ENCODE peak calls at places on chromosomes 3 and 15, in ten cellular contexts. Z, A, K, O, Y, B, U, N, E and C are unnamed samples.

GRCh38 chr3:134998855-134999254 is 203.8 kb downstream of the EPHB1 start:
- DNase-seq in Z (no peak), A (no peak), K (no peak), O (peak), Y (no peak), B (no peak), U (no peak), N (no peak), E (no peak), C (no peak)

GRCh38 chr3:125202197-125202596 is 10.4 kb downstream of the SLC12A8 start:
- DNase-seq in Z (peak), A (peak), K (no peak), O (no peak), Y (peak), B (no peak), U (no peak), N (no peak), E (no peak), C (peak)

GRCh38 chr15:93088200-93088980 is 621 bp downstream of the RGMA start:
- DNase-seq in Z (peak), A (peak), K (no peak), O (no peak), Y (no peak), B (no peak), U (no peak), N (peak), E (no peak), C (no peak)

GRCh38 chr3:59519094-59519493 is 469.3 kb upstream of the CFAP20DC start:
- DNase-seq in Z (no peak), A (no peak), K (no peak), O (no peak), Y (no peak), B (no peak), U (no peak), N (no peak), E (no peak), C (no peak)

GRCh38 chr15:70672081-70672480 is 91.3 kb downstream of the UACA start:
- DNase-seq in Z (no peak), A (no peak), K (no peak), O (no peak), Y (no peak), B (no peak), U (no peak), N (no peak), E (no peak), C (no peak)

GRCh38 chr3:16300282-16300681 is 35.3 kb downstream of the OXNAD1 start:
- DNase-seq in Z (no peak), A (no peak), K (no peak), O (no peak), Y (no peak), B (no peak), U (no peak), N (no peak), E (no peak), C (no peak)

GRCh38 chr15:75663931-75664421 is 16.3 kb downstream of the SNX33 start:
- DNase-seq in Z (no peak), A (no peak), K (no peak), O (no peak), Y (no peak), B (no peak), U (no peak), N (no peak), E (no peak), C (peak)

GRCh38 chr3:143207338-143207961 is 87.9 kb downstream of the CHST2 start:
- DNase-seq in Z (peak), A (no peak), K (no peak), O (peak), Y (peak), B (no peak), U (no peak), N (no peak), E (no peak), C (peak)

GRCh38 chr15:66879511-66879910 is 177.5 kb downstream of the SMAD6 start:
- DNase-seq in Z (no peak), A (no peak), K (no peak), O (peak), Y (no peak), B (no peak), U (no peak), N (no peak), E (no peak), C (no peak)

GRCh38 chr3:183114374-183114773 is 15.1 kb upstream of the MCCC1 start:
- DNase-seq in Z (no peak), A (no peak), K (no peak), O (no peak), Y (no peak), B (no peak), U (no peak), N (no peak), E (no peak), C (no peak)

GRCh38 chr15:60086676-60087446 is 82.8 kb downstream of the FOXB1 start:
- DNase-seq in Z (no peak), A (no peak), K (no peak), O (no peak), Y (no peak), B (no peak), U (no peak), N (no peak), E (no peak), C (no peak)

GRCh38 chr15:97904196-97904572 is 56.3 kb upstream of the ARRDC4 start:
- DNase-seq in Z (peak), A (peak), K (peak), O (no peak), Y (peak), B (peak), U (peak), N (peak), E (peak), C (peak)

GRCh38 chr15:28903555-28903954 is 17.8 kb downstream of the APBA2 start:
- DNase-seq in Z (no peak), A (no peak), K (no peak), O (no peak), Y (no peak), B (no peak), U (no peak), N (no peak), E (no peak), C (no peak)

GRCh38 chr3:82474140-82474539 is 712.7 kb upstream of the GBE1 start:
- DNase-seq in Z (no peak), A (no peak), K (no peak), O (no peak), Y (no peak), B (no peak), U (no peak), N (no peak), E (no peak), C (peak)

GRCh38 chr3:171101982-171102610 is 75.6 kb upstream of the SLC2A2 start:
- DNase-seq in Z (peak), A (no peak), K (no peak), O (no peak), Y (peak), B (no peak), U (no peak), N (no peak), E (no peak), C (peak)

GRCh38 chr3:23949784-23950183 is 4.7 kb downstream of the NR1D2 start:
- DNase-seq in Z (no peak), A (no peak), K (no peak), O (no peak), Y (no peak), B (no peak), U (peak), N (no peak), E (no peak), C (no peak)

DNA sequence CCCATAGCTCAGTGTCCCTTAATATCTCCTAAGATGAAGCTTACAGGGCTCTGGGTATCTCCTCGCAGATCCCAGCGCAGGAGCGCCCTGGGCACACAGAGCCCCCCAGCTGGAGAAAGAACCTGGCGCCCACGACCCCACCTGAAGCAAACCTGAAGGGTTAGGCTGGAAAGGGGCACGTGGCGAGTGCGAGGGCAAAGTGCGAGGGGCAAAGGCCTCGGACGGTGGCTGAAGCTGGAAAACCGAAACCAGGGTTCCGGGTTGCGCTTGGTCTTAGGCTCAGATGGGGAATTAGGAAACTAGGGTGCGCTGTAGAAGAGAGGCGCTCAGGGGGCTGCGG is 3.9 kb downstream of the SOX14 start:
- DNase-seq in Z (no peak), A (no peak), K (no peak), O (peak), Y (no peak), B (no peak), U (no peak), N (no peak), E (no peak), C (no peak)
- H3K4me3 ChIP-seq in Z (no peak), A (peak), K (peak), O (peak), Y (peak), B (peak), U (peak), N (peak), E (no peak), C (peak)

GRCh38 chr15:51093488-51093864 is 1.2 kb downstream of the TNFAIP8L3 start:
- DNase-seq in Z (no peak), A (no peak), K (no peak), O (no peak), Y (no peak), B (no peak), U (no peak), N (no peak), E (no peak), C (no peak)

GRCh38 chr15:51090753-51091152 is 4.0 kb downstream of the TNFAIP8L3 start:
- DNase-seq in Z (peak), A (no peak), K (no peak), O (no peak), Y (no peak), B (no peak), U (no peak), N (no peak), E (no peak), C (no peak)

GRCh38 chr15:51094606-51095569 is at the start of gene TNFAIP8L3:
- DNase-seq in Z (peak), A (peak), K (no peak), O (peak), Y (no peak), B (no peak), U (peak), N (no peak), E (no peak), C (no peak)

GRCh38 chr15:51093865-51094605 is 671 bp downstream of the TNFAIP8L3 start:
- DNase-seq in Z (peak), A (peak), K (no peak), O (no peak), Y (peak), B (no peak), U (peak), N (peak), E (no peak), C (no peak)

DNA sequence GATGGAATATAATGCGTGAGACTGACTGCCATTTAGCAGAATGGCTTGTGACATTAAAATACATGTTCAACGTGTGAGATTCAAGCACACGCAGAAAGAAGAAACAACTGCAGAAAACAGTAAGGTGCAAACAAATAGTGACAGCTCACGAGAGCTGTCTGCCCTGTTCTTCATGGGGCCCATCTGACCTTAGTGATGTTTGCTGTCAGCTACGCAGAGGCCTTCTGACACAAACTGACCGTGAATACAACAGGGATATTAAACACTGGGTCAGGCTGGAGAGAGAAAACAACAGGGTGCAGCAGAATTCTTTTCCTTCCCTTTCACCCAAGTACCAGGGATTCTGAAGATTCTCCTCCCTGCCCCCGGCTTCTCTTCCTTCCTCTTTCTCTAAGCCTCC is 2.2 kb downstream of the TNFAIP8L3 start:
- DNase-seq in Z (no peak), A (no peak), K (no peak), O (peak), Y (no peak), B (no peak), U (no peak), N (no peak), E (no peak), C (no peak)
- H3K4me3 ChIP-seq in Z (no peak), A (no peak), K (no peak), O (no peak), Y (no peak), B (no peak), U (no peak), N (no peak), E (no peak), C (no peak)

GRCh38 chr15:89397653-89398023 is 63.0 kb upstream of the POLG start:
- DNase-seq in Z (no peak), A (no peak), K (no peak), O (no peak), Y (no peak), B (no peak), U (no peak), N (no peak), E (no peak), C (no peak)

GRCh38 chr15:89400121-89400996 is 65.7 kb upstream of the POLG start:
- DNase-seq in Z (no peak), A (peak), K (no peak), O (no peak), Y (no peak), B (no peak), U (no peak), N (no peak), E (no peak), C (no peak)

GRCh38 chr15:89399070-89399389 is 64.4 kb upstream of the POLG start:
- DNase-seq in Z (no peak), A (no peak), K (no peak), O (no peak), Y (no peak), B (no peak), U (no peak), N (no peak), E (no peak), C (no peak)

GRCh38 chr15:89400997-89401590 is 66.5 kb upstream of the POLG start:
- DNase-seq in Z (no peak), A (no peak), K (no peak), O (no peak), Y (no peak), B (no peak), U (no peak), N (no peak), E (no peak), C (no peak)

DNA sequence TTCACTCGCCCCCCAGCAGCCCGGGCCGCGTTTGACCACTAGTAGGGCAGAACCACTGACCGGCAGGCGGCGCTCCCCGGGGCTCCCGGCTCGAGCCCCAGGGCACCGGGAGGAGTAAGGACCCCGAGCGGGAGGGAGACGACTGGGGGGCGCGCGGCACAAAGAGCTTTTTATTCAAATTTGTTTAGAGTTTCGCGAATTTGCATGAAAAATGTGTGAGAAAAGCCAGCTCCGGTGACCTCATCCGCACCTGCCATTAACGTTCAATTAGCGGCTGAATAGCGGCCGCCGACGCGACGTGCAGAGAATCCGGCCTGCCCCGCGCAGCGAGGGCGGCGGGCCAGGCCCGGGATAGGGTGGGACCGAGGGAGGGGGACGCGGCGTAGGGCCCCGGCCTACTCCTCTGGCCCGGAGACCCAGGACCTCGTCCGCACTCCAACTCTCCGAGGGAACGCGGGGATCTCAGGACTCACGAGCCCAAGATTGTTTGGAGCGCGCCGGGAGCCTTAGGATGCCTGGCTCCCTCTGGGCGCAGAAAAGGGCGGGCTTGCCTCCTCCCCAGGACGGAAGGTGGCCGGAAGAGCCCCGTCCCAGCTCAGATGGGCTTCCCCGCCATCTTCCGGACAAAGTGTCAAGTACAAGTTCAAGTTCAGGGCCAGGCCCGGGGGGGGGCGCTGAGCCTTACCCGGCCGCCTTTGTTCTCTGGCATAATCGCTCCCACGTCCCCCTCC is 64.9 kb upstream of the POLG start:
- DNase-seq in Z (no peak), A (peak), K (no peak), O (no peak), Y (no peak), B (no peak), U (no peak), N (no peak), E (no peak), C (no peak)
- H3K4me3 ChIP-seq in Z (peak), A (peak), K (peak), O (peak), Y (no peak), B (peak), U (peak), N (peak), E (peak), C (peak)

GRCh38 chr3:20042331-20042730 is 2.1 kb downstream of the KAT2B start:
- DNase-seq in Z (no peak), A (no peak), K (no peak), O (no peak), Y (no peak), B (no peak), U (no peak), N (no peak), E (no peak), C (no peak)

GRCh38 chr3:20041197-20041780 is 1.0 kb downstream of the KAT2B start:
- DNase-seq in Z (peak), A (peak), K (peak), O (no peak), Y (peak), B (no peak), U (peak), N (peak), E (peak), C (peak)

GRCh38 chr3:20043398-20043797 is 3.2 kb downstream of the KAT2B start:
- DNase-seq in Z (peak), A (no peak), K (peak), O (peak), Y (peak), B (no peak), U (peak), N (peak), E (no peak), C (no peak)

GRCh38 chr3:20046556-20046955 is 6.3 kb downstream of the KAT2B start:
- DNase-seq in Z (no peak), A (no peak), K (no peak), O (no peak), Y (no peak), B (no peak), U (no peak), N (no peak), E (no peak), C (no peak)

DNA sequence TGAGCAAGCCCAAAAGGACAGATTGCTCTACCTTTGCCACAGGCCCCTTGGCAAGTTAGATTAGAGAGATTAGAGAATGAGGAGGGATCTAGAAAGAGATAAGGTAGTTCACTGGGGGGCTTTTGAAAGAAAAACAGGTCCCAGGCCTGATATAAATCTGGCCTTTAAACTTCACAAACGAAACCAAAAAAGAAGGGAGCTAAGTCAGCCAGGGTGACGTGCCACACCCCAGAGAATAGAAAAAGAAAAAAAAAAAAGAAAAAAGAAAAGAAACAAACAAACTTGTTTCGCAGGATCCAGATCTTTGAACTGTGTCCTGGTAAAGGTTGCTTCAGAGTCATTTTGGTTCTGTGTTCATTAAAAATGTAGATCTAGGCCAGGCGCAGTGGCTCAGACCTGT is 3.6 kb downstream of the KAT2B start:
- DNase-seq in Z (no peak), A (no peak), K (no peak), O (no peak), Y (no peak), B (no peak), U (no peak), N (no peak), E (no peak), C (no peak)
- H3K4me3 ChIP-seq in Z (no peak), A (no peak), K (peak), O (peak), Y (no peak), B (no peak), U (peak), N (peak), E (no peak), C (no peak)

GRCh38 chr3:10504161-10505049 is 981 bp downstream of the ATP2B2 start:
- DNase-seq in Z (no peak), A (no peak), K (no peak), O (no peak), Y (no peak), B (no peak), U (no peak), N (no peak), E (no peak), C (no peak)
- H3K4me3 ChIP-seq in Z (no peak), A (peak), K (no peak), O (peak), Y (no peak), B (no peak), U (peak), N (no peak), E (peak), C (no peak)

GRCh38 chr3:185759523-185759922 is 65.3 kb downstream of the IGF2BP2 start:
- DNase-seq in Z (no peak), A (no peak), K (no peak), O (no peak), Y (no peak), B (no peak), U (no peak), N (no peak), E (no peak), C (no peak)
- H3K4me3 ChIP-seq in Z (no peak), A (no peak), K (no peak), O (no peak), Y (no peak), B (no peak), U (no peak), N (no peak), E (no peak), C (no peak)

GRCh38 chr15:48645558-48646330 is at the start of gene FBN1:
- DNase-seq in Z (peak), A (peak), K (peak), O (peak), Y (peak), B (peak), U (peak), N (peak), E (peak), C (no peak)
- H3K4me3 ChIP-seq in Z (peak), A (peak), K (peak), O (peak), Y (peak), B (peak), U (peak), N (peak), E (peak), C (peak)